ENCODE peak calls at places on chromosomes 12 and 14, in nine cellular contexts. C is HCT116, U is psoas muscle, Z is RWPE1, W is cardiac muscle cell, Y is fibroblast of lung, N is SJSA1, G is AG04450, Q is left ventricle myocardium inferior. V is an unnamed sample.

GRCh38 chr12:100154472-100155247 is 12.0 kb upstream of the BLTP3B start:
- DNase-seq in Y (peak), C (peak), Q (peak), U (peak), W (peak), N (peak), G (no peak), Z (peak), V (peak)

GRCh38 chr14:49621114-49621881 is 699 bp downstream of the MGAT2 start:
- DNase-seq in Q (peak), N (peak), U (peak), Z (no peak), W (no peak), G (no peak), C (no peak), Y (peak), V (peak)

GRCh38 chr12:2256453-2256852 is 203.7 kb downstream of the CACNA1C start:
- DNase-seq in U (no peak), N (peak), G (no peak), Q (no peak), C (no peak), Y (peak), Z (no peak), W (no peak), V (no peak)

GRCh38 chr12:52020539-52021336 is 14.0 kb downstream of the TAMALIN start:
- DNase-seq in W (peak), Y (peak), U (no peak), Z (peak), Q (no peak), N (peak), G (no peak), C (no peak), V (no peak)

GRCh38 chr12:75447695-75448393 is 32.7 kb upstream of the GLIPR1 start:
- DNase-seq in N (no peak), Z (peak), Y (peak), C (no peak), U (no peak), Q (no peak), W (no peak), G (no peak), V (no peak)

GRCh38 chr14:90850487-90850886 is 34.3 kb upstream of the TTC7B start:
- DNase-seq in U (no peak), W (no peak), N (no peak), Z (peak), G (no peak), Y (peak), Q (no peak), C (peak), V (no peak)

GRCh38 chr12:66152732-66153131 is 17.1 kb downstream of the TMBIM4 start:
- DNase-seq in W (no peak), N (no peak), Q (no peak), U (no peak), Y (peak), G (no peak), Z (no peak), C (no peak), V (no peak)

GRCh38 chr14:30710870-30711269 is 88.8 kb downstream of the SCFD1 start:
- DNase-seq in C (no peak), N (no peak), Q (no peak), W (no peak), Y (peak), Z (no peak), G (no peak), U (no peak), V (no peak)

GRCh38 chr12:80058586-80058985 is 40.8 kb upstream of the OTOGL start:
- DNase-seq in Z (no peak), G (no peak), U (no peak), Q (no peak), W (no peak), Y (no peak), C (no peak), N (no peak), V (no peak)

DNA sequence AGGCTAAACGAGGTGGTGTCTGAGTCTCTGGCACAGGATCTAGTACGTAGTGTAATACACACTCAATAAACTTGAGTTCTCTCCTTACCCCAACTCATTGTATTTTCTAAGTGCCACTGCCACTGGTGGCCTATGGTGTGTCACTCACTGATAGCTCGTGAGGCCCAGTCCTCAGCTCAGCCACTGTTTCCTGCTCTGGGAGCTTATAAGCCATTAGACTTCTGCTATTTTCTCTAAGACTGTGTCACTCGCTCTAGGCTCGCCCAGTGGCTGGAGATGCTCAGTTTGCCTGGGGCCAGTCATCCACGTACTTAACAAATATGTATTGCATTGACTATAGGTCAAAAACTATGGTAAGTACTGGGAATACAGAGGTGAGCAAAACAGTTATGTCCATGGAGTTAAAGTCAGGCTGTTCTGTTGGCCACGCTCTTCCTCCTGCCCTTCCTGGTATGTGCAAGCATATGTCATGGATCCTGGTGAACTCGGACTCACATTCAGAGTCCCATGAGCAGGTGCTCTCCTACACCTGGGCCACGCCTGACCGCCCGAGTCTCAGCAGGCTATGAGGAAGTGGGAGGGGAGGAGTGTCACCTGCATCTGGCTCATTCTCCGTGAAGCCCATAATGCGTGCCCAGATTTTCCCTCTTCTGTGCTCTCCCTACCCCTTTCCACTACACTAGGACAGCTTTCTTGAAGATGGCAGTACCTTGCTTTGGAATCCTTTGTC is 41.6 kb downstream of the DEGS2 start:
- DNase-seq in G (no peak), Y (no peak), C (no peak), U (no peak), Q (no peak), N (no peak), W (no peak), Z (no peak), V (no peak)
- H3K27ac ChIP-seq in G (no peak), Y (no peak), C (no peak), U (no peak), Q (no peak), N (no peak), W (no peak), Z (no peak), V (no peak)

DNA sequence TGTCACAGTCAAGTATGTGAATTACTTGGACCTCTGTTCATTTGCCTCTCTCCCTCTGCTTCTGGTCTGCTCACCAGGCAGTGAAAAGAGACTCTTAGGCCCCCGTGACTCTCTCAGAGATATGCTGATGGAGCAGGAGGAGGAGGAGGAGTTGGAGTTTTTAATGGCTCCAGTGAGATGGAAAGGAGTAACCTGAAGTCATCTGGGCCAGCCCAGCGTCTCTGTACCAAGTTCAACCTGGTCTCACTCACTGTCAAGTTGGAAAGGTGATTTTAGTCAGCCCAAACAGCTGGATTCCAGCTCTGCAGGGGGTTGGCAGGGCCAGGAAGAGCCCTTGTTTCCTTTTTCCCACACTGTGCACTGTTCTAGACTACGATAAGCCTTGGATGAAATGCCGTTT is 48.6 kb downstream of the SH2B3 start:
- DNase-seq in Y (no peak), Q (no peak), N (peak), U (no peak), G (no peak), Z (no peak), W (no peak), C (no peak), V (no peak)
- H3K27ac ChIP-seq in Y (no peak), Q (peak), N (no peak), U (no peak), G (no peak), Z (peak), W (peak), C (no peak), V (no peak)

GRCh38 chr12:6952860-6953416 is 1.8 kb downstream of the PTPN6 start:
- DNase-seq in G (no peak), Y (no peak), C (no peak), N (no peak), Q (peak), W (no peak), U (no peak), Z (no peak), V (no peak)
- H3K27ac ChIP-seq in G (no peak), Y (no peak), C (no peak), N (no peak), Q (peak), W (no peak), U (no peak), Z (no peak), V (peak)

GRCh38 chr14:81394739-81395138 is 5.4 kb downstream of the STON2 start:
- DNase-seq in Z (no peak), Q (no peak), G (no peak), U (no peak), Y (no peak), W (no peak), C (no peak), N (no peak), V (no peak)

GRCh38 chr14:81396108-81396507 is 4.0 kb downstream of the STON2 start:
- DNase-seq in U (no peak), C (no peak), Y (peak), Q (no peak), W (no peak), G (no peak), Z (peak), N (no peak), V (no peak)

GRCh38 chr14:81390706-81391105 is 9.4 kb downstream of the STON2 start:
- DNase-seq in Z (no peak), C (no peak), W (no peak), N (no peak), G (no peak), Q (no peak), U (no peak), Y (no peak), V (no peak)

GRCh38 chr14:81392052-81392451 is 8.1 kb downstream of the STON2 start:
- DNase-seq in N (no peak), Y (no peak), G (no peak), Z (no peak), W (no peak), Q (no peak), C (no peak), U (no peak), V (no peak)

GRCh38 chr14:81392976-81393643 is 7.0 kb downstream of the STON2 start:
- DNase-seq in Q (no peak), W (no peak), Y (no peak), U (no peak), G (no peak), C (no peak), N (no peak), Z (no peak), V (no peak)
- H3K27ac ChIP-seq in Q (no peak), W (no peak), Y (no peak), U (no peak), G (no peak), C (no peak), N (no peak), Z (peak), V (no peak)

GRCh38 chr12:67969134-67969782 is 20.0 kb upstream of the IFNG-AS1 start:
- DNase-seq in Q (no peak), C (no peak), U (no peak), Z (no peak), Y (peak), G (no peak), N (no peak), W (peak), V (no peak)
- H3K27ac ChIP-seq in Q (no peak), C (no peak), U (no peak), Z (no peak), Y (no peak), G (no peak), N (no peak), W (no peak), V (no peak)

V was measured in tibial nerve.